ENCODE peak calls at places on chromosomes 7 and 10, in six cellular contexts. F is ovary, O is GM06990, D is neural progenitor cell, V is cortex of kidney, L is IMR-90. U is an unnamed sample.

GRCh38 chr10:124378271-124378670 is 40.5 kb downstream of the OAT start:
- DNase-seq in F (no peak), O (no peak), D (no peak), V (no peak), L (no peak), U (peak; percentile 24)

GRCh38 chr10:19592276-19592675 is 224.0 kb upstream of the PLXDC2 start:
- DNase-seq in F (no peak), O (no peak), D (no peak), V (no peak), L (peak; percentile 33), U (no peak)

GRCh38 chr7:101923276-101923985 is 106.0 kb downstream of the CUX1 start:
- DNase-seq in F (peak; percentile 13), O (no peak), D (no peak), V (no peak), L (peak; percentile 55), U (no peak)

GRCh38 chr10:60377955-60378354 is 11.7 kb downstream of the ANK3 start:
- DNase-seq in F (no peak), O (no peak), D (no peak), V (no peak), L (peak; percentile 58), U (no peak)

GRCh38 chr7:101066141-101066857 is 19.0 kb upstream of the TRIM56 start:
- DNase-seq in F (no peak), O (no peak), D (peak; percentile 48), V (no peak), L (no peak), U (no peak)

GRCh38 chr10:114426476-114426875 is 22.2 kb upstream of the AFAP1L2 start:
- DNase-seq in F (no peak), O (no peak), D (peak; percentile 37), V (no peak), L (no peak), U (no peak)

GRCh38 chr10:125141860-125142484 is 18.4 kb downstream of the CTBP2 start:
- DNase-seq in F (peak; percentile 33), O (no peak), D (no peak), V (no peak), L (no peak), U (no peak)

GRCh38 chr7:81173766-81174281 is 255.0 kb upstream of the SEMA3C start:
- DNase-seq in F (no peak), O (no peak), D (peak; percentile 22), V (no peak), L (peak; percentile 87), U (no peak)

GRCh38 chr7:82481499-82482097 is 38.0 kb upstream of the CACNA2D1 start:
- DNase-seq in F (no peak), O (no peak), D (peak; percentile 3), V (no peak), L (peak; percentile 43), U (no peak)

U was measured in tibial artery.